ENCODE peak calls at places on chromosomes 3 and 15, in ten cellular contexts. M is body of pancreas; C is CD8-positive, alpha-beta T cell; K is epithelial cell of esophagus; Q is esophagus muscularis mucosa; J is transverse colon; B is hepatocyte; Y is testis; T is HCT116; E is mammary epithelial cell. O is an unnamed sample.

GRCh38 chr3:111850481-111850880 is 8.6 kb upstream of the PHLDB2 start:
- DNase-seq in M (no peak), C (no peak), K (peak), Q (no peak), J (no peak), B (no peak), Y (no peak), T (no peak), E (no peak), O (no peak)

GRCh38 chr3:132034486-132035464 is at the start of gene CPNE4:
- DNase-seq in M (peak), C (peak), K (peak), Q (no peak), J (peak), B (peak), Y (peak), T (peak), E (peak), O (peak)

GRCh38 chr15:48703544-48703943 is 58.0 kb upstream of the FBN1 start:
- DNase-seq in M (no peak), C (no peak), K (peak), Q (no peak), J (no peak), B (no peak), Y (no peak), T (no peak), E (no peak), O (no peak)

GRCh38 chr3:123347691-123348264 is 101.1 kb downstream of the ADCY5 start:
- DNase-seq in M (no peak), C (no peak), K (no peak), Q (no peak), J (no peak), B (no peak), Y (no peak), T (no peak), E (no peak), O (no peak)

GRCh38 chr15:46879067-46879770 is 838.1 kb upstream of the SEMA6D start:
- DNase-seq in M (no peak), C (no peak), K (no peak), Q (no peak), J (no peak), B (no peak), Y (no peak), T (no peak), E (no peak), O (no peak)

GRCh38 chr3:14532691-14533456 is 7.3 kb downstream of the GRIP2 start:
- DNase-seq in M (peak), C (no peak), K (peak), Q (no peak), J (peak), B (peak), Y (peak), T (peak), E (peak), O (no peak)

GRCh38 chr3:120418866-120419490 is 31.8 kb downstream of the FSTL1 start:
- DNase-seq in M (peak), C (no peak), K (peak), Q (no peak), J (peak), B (peak), Y (peak), T (peak), E (peak), O (peak)

GRCh38 chr3:109643590-109643989 is 306.2 kb upstream of the DPPA4 start:
- DNase-seq in M (no peak), C (no peak), K (peak), Q (no peak), J (no peak), B (no peak), Y (no peak), T (peak), E (peak), O (peak)

GRCh38 chr15:74422723-74423442 is 10.9 kb downstream of the SEMA7A start:
- DNase-seq in M (no peak), C (no peak), K (peak), Q (no peak), J (no peak), B (no peak), Y (peak), T (no peak), E (peak), O (no peak)

GRCh38 chr3:148648685-148649352 is 48.9 kb upstream of the AGTR1 start:
- DNase-seq in M (no peak), C (no peak), K (no peak), Q (no peak), J (no peak), B (no peak), Y (no peak), T (no peak), E (no peak), O (no peak)

GRCh38 chr15:52230073-52230472 is 38.9 kb upstream of the GNB5 start:
- DNase-seq in M (no peak), C (no peak), K (no peak), Q (no peak), J (no peak), B (no peak), Y (no peak), T (no peak), E (no peak), O (no peak)

GRCh38 chr3:127424766-127425504 is 137.1 kb upstream of the PRR20G start:
- DNase-seq in M (no peak), C (no peak), K (no peak), Q (peak), J (peak), B (no peak), Y (no peak), T (no peak), E (no peak), O (no peak)

GRCh38 chr15:43954181-43954621 is 127.4 kb downstream of the WDR76 start:
- DNase-seq in M (no peak), C (no peak), K (peak), Q (no peak), J (no peak), B (no peak), Y (no peak), T (no peak), E (peak), O (no peak)

GRCh38 chr3:46675843-46676567 is 17.5 kb downstream of the ALS2CL start:
- DNase-seq in M (peak), C (no peak), K (no peak), Q (no peak), J (no peak), B (no peak), Y (no peak), T (no peak), E (no peak), O (no peak)

GRCh38 chr3:196941846-196942225 is 492 bp downstream of the NCBP2 start:
- DNase-seq in M (peak), C (peak), K (peak), Q (no peak), J (peak), B (peak), Y (peak), T (no peak), E (no peak), O (peak)

GRCh38 chr3:38332202-38332601 is 14.4 kb upstream of the XYLB start:
- DNase-seq in M (no peak), C (no peak), K (no peak), Q (peak), J (no peak), B (no peak), Y (no peak), T (no peak), E (no peak), O (no peak)

GRCh38 chr3:193903976-193904375 is 232.0 kb upstream of the HES1 start:
- DNase-seq in M (no peak), C (no peak), K (no peak), Q (no peak), J (no peak), B (no peak), Y (no peak), T (no peak), E (no peak), O (no peak)
- H3K4me3 ChIP-seq in M (no peak), C (no peak), K (no peak), Q (no peak), J (no peak), B (no peak), Y (no peak), T (no peak), E (no peak), O (no peak)

GRCh38 chr3:32419766-32420137 is 28.1 kb downstream of the CMTM7 start:
- DNase-seq in M (no peak), C (no peak), K (no peak), Q (no peak), J (no peak), B (no peak), Y (no peak), T (no peak), E (no peak), O (no peak)
- H3K4me3 ChIP-seq in M (no peak), C (peak), K (no peak), Q (no peak), J (no peak), B (no peak), Y (no peak), T (no peak), E (no peak), O (no peak)

GRCh38 chr3:106004137-106004600 is 135.4 kb upstream of the CBLB start:
- DNase-seq in M (no peak), C (no peak), K (peak), Q (no peak), J (no peak), B (peak), Y (no peak), T (no peak), E (peak), O (no peak)
- H3K4me3 ChIP-seq in M (no peak), C (no peak), K (no peak), Q (peak), J (no peak), B (no peak), Y (no peak), T (no peak), E (no peak), O (peak)

GRCh38 chr15:68055224-68055705 is 1.1 kb downstream of the PIAS1 start:
- DNase-seq in M (peak), C (peak), K (peak), Q (no peak), J (peak), B (peak), Y (peak), T (no peak), E (peak), O (no peak)
- H3K4me3 ChIP-seq in M (peak), C (peak), K (peak), Q (peak), J (peak), B (peak), Y (peak), T (peak), E (peak), O (peak)

GRCh38 chr15:70851889-70852288 is 2.1 kb downstream of the LARP6 start:
- DNase-seq in M (no peak), C (no peak), K (no peak), Q (no peak), J (no peak), B (no peak), Y (no peak), T (no peak), E (no peak), O (peak)
- H3K4me3 ChIP-seq in M (no peak), C (no peak), K (no peak), Q (no peak), J (no peak), B (no peak), Y (no peak), T (no peak), E (no peak), O (no peak)

GRCh38 chr3:189513281-189514151 is 117.7 kb upstream of the TP63 start:
- DNase-seq in M (no peak), C (no peak), K (peak), Q (no peak), J (peak), B (peak), Y (no peak), T (no peak), E (peak), O (no peak)
- H3K4me3 ChIP-seq in M (no peak), C (no peak), K (no peak), Q (no peak), J (no peak), B (no peak), Y (no peak), T (no peak), E (no peak), O (no peak)

DNA sequence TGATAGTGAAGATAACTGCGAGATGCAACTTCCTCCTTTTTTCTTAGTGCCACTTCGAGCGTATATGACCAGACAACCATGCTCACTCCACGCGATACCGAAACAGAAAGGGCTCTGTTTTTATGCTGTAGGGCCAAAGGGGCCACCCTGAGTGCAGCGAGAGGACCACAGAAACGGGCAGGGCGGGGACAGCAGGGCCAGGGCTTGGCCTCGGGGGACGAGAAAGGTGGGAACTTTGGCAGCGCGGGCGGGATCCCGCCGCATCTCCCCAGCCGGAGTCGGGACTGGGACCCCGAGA is 480 bp downstream of the VPS13C start:
- DNase-seq in M (peak), C (peak), K (peak), Q (no peak), J (peak), B (peak), Y (peak), T (no peak), E (peak), O (peak)
- H3K4me3 ChIP-seq in M (peak), C (peak), K (peak), Q (peak), J (peak), B (peak), Y (peak), T (peak), E (peak), O (peak)

GRCh38 chr3:31546152-31546551 is 13.4 kb downstream of the STT3B start:
- DNase-seq in M (no peak), C (no peak), K (peak), Q (no peak), J (no peak), B (no peak), Y (no peak), T (no peak), E (peak), O (no peak)

GRCh38 chr3:31546725-31547124 is 14.0 kb downstream of the STT3B start:
- DNase-seq in M (no peak), C (no peak), K (no peak), Q (no peak), J (no peak), B (no peak), Y (no peak), T (no peak), E (no peak), O (no peak)

GRCh38 chr3:31543375-31543774 is 10.7 kb downstream of the STT3B start:
- DNase-seq in M (no peak), C (no peak), K (no peak), Q (no peak), J (no peak), B (no peak), Y (no peak), T (no peak), E (peak), O (no peak)

GRCh38 chr3:31542246-31542645 is 9.5 kb downstream of the STT3B start:
- DNase-seq in M (no peak), C (no peak), K (no peak), Q (no peak), J (no peak), B (no peak), Y (no peak), T (no peak), E (no peak), O (no peak)

DNA sequence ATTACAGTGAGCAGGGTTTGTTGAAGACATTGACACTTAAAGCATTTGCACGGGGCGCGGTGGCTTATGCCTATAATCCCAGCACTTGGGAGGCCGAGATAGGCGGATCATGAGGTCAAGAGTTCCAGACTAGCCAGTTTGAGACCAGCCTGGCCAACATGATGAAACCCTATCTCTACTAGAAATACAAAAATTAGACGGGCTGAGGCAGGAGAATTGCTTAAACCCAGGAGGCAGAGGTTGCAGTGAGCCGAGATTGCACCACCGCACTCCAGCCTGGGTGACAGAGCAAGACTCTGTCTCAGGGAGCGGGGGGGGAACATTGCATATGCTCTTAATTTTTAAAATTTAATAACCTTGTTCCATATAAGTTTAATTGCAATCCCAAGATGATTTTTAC is 11.9 kb downstream of the STT3B start:
- DNase-seq in M (peak), C (no peak), K (no peak), Q (no peak), J (no peak), B (peak), Y (no peak), T (no peak), E (no peak), O (peak)
- H3K4me3 ChIP-seq in M (no peak), C (no peak), K (no peak), Q (no peak), J (no peak), B (no peak), Y (no peak), T (no peak), E (no peak), O (no peak)

O was measured in adrenal gland.